ENCODE peak calls at places on chromosomes 7 and 10, in five cellular contexts. One of them, this sample, is unnamed.

GRCh38 chr7:18574235-18574540 is 78.6 kb downstream of the HDAC9 start:
- DNase-seq in dorsolateral prefrontal cortex: no peak
- DNase-seq in activated B cell treated with CpG ODN at 0.5 μM for 24 hours: no peak
- DNase-seq in ovary: no peak
- DNase-seq in cardiac fibroblast: no peak
- DNase-seq in this sample: no peak

GRCh38 chr7:101598981-101599681 is 30.0 kb downstream of the MYL10 start:
- DNase-seq in dorsolateral prefrontal cortex: no peak
- DNase-seq in activated B cell treated with CpG ODN at 0.5 μM for 24 hours: no peak
- DNase-seq in ovary: no peak
- DNase-seq in cardiac fibroblast: no peak
- DNase-seq in this sample: no peak

GRCh38 chr7:142866361-142867096 is 11.7 kb downstream of the EPHB6 start:
- DNase-seq in dorsolateral prefrontal cortex: no peak
- DNase-seq in activated B cell treated with CpG ODN at 0.5 μM for 24 hours: no peak
- DNase-seq in ovary: no peak
- DNase-seq in cardiac fibroblast: peak; percentile 33
- DNase-seq in this sample: no peak

GRCh38 chr7:151251926-151252835 is 3.7 kb upstream of the SMARCD3 start:
- DNase-seq in dorsolateral prefrontal cortex: peak; percentile 83
- DNase-seq in activated B cell treated with CpG ODN at 0.5 μM for 24 hours: no peak
- DNase-seq in ovary: peak; percentile 85
- DNase-seq in cardiac fibroblast: peak; percentile 84
- DNase-seq in this sample: no peak

GRCh38 chr10:84938117-84938905 is 609.9 kb downstream of the CCSER2 start:
- DNase-seq in dorsolateral prefrontal cortex: no peak
- DNase-seq in activated B cell treated with CpG ODN at 0.5 μM for 24 hours: no peak
- DNase-seq in ovary: no peak
- DNase-seq in cardiac fibroblast: no peak
- DNase-seq in this sample: no peak

GRCh38 chr10:71725998-71726672 is 6.6 kb upstream of the C10orf105 start:
- DNase-seq in dorsolateral prefrontal cortex: no peak
- DNase-seq in activated B cell treated with CpG ODN at 0.5 μM for 24 hours: no peak
- DNase-seq in ovary: no peak
- DNase-seq in cardiac fibroblast: peak; percentile 44
- DNase-seq in this sample: no peak

GRCh38 chr10:84026821-84027257 is 112.5 kb upstream of the GHITM start:
- DNase-seq in dorsolateral prefrontal cortex: no peak
- DNase-seq in activated B cell treated with CpG ODN at 0.5 μM for 24 hours: no peak
- DNase-seq in ovary: no peak
- DNase-seq in cardiac fibroblast: peak; percentile 39
- DNase-seq in this sample: no peak

GRCh38 chr7:81949306-81949705 is 179.5 kb upstream of the HGF start:
- DNase-seq in dorsolateral prefrontal cortex: no peak
- DNase-seq in activated B cell treated with CpG ODN at 0.5 μM for 24 hours: no peak
- DNase-seq in ovary: no peak
- DNase-seq in cardiac fibroblast: peak; percentile 26
- DNase-seq in this sample: no peak

GRCh38 chr10:89615824-89616223 is 29.2 kb downstream of the PANK1 start:
- DNase-seq in dorsolateral prefrontal cortex: no peak
- DNase-seq in activated B cell treated with CpG ODN at 0.5 μM for 24 hours: no peak
- DNase-seq in ovary: no peak
- DNase-seq in cardiac fibroblast: peak; percentile 12
- DNase-seq in this sample: no peak

GRCh38 chr10:114876169-114876568 is 54.6 kb downstream of the FHIP2A start:
- DNase-seq in dorsolateral prefrontal cortex: no peak
- DNase-seq in activated B cell treated with CpG ODN at 0.5 μM for 24 hours: no peak
- DNase-seq in ovary: no peak
- DNase-seq in cardiac fibroblast: no peak
- DNase-seq in this sample: no peak

GRCh38 chr10:114872519-114873087 is 51.0 kb downstream of the FHIP2A start:
- DNase-seq in dorsolateral prefrontal cortex: no peak
- DNase-seq in activated B cell treated with CpG ODN at 0.5 μM for 24 hours: no peak
- DNase-seq in ovary: no peak
- DNase-seq in cardiac fibroblast: no peak
- DNase-seq in this sample: no peak

GRCh38 chr10:114877301-114877644 is 55.7 kb downstream of the FHIP2A start:
- DNase-seq in dorsolateral prefrontal cortex: no peak
- DNase-seq in activated B cell treated with CpG ODN at 0.5 μM for 24 hours: no peak
- DNase-seq in ovary: no peak
- DNase-seq in cardiac fibroblast: no peak
- DNase-seq in this sample: no peak

GRCh38 chr10:114876602-114877300 is 55.2 kb downstream of the FHIP2A start:
- DNase-seq in dorsolateral prefrontal cortex: peak; percentile 72
- DNase-seq in activated B cell treated with CpG ODN at 0.5 μM for 24 hours: no peak
- DNase-seq in ovary: peak; percentile 73
- DNase-seq in cardiac fibroblast: peak; percentile 82
- DNase-seq in this sample: no peak

DNA sequence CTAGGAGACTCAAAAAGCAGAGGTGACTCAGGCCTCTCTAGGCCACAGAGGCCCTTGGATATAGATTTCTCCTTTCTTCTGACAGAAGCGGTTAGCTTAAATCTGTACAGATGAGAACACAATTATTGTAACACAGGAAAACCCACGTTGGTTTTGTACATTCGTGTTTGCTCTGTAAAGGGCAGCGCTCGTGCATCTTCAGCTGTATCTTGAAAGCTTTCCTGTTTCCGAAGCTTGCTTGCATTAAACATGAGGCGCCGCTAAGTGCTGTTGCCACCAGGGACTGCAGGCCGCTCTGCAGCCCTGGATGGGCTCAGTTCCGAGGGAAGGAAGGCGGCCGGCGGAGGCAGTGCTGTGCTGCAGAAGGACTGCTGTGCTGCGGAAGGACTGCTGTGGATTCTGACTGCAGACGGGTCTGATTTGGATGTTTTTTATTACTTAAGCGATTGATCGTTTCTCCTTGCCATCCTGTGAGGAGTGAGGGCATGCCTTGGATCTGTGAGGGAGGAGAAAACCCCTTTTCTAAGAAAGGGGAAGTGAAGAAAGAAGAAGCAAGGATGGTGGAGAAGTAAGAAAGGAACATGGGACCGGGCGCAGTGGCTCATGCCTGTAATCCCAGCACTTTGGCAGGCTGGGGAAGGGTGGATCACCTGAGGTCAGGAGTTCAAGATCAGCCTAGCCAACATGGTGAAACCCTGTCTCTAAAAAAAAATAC is 53.4 kb downstream of the FHIP2A start:
- DNase-seq in dorsolateral prefrontal cortex: peak; percentile 63
- DNase-seq in activated B cell treated with CpG ODN at 0.5 μM for 24 hours: no peak
- DNase-seq in ovary: no peak
- DNase-seq in cardiac fibroblast: peak; percentile 80
- DNase-seq in this sample: no peak
- TF ChIP-seq CTCF in dorsolateral prefrontal cortex: peak; percentile 35
- TF ChIP-seq CTCF in activated B cell treated with CpG ODN at 0.5 μM for 24 hours: no peak
- TF ChIP-seq CTCF in ovary: no peak
- TF ChIP-seq CTCF in cardiac fibroblast: no peak
- TF ChIP-seq CTCF in this sample: no peak

DNA sequence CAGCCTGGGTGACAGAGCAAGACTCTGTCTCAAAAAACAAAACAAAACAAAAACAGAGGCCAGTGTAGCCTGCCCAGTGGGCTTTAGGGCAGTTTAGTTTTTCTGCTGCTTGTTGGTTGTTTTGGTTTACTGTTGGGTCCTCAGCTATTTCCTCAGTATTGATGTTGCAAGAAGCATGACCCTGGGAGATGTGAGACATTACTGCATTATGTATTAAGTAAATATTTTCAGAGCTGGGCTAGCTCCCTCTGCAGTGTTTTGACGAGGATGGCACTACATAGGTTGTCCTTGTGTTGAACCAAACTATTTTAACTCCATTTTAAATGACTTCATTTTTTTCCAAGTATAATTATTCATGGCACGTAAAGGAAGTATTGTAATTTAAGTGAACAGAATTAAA is 4.8 kb downstream of the AKAP9 start:
- DNase-seq in dorsolateral prefrontal cortex: no peak
- DNase-seq in activated B cell treated with CpG ODN at 0.5 μM for 24 hours: no peak
- DNase-seq in ovary: no peak
- DNase-seq in cardiac fibroblast: peak; percentile 81
- DNase-seq in this sample: no peak
- TF ChIP-seq CTCF in dorsolateral prefrontal cortex: no peak
- TF ChIP-seq CTCF in activated B cell treated with CpG ODN at 0.5 μM for 24 hours: no peak
- TF ChIP-seq CTCF in ovary: peak; percentile 25
- TF ChIP-seq CTCF in cardiac fibroblast: peak; percentile 47
- TF ChIP-seq CTCF in this sample: no peak

DNA sequence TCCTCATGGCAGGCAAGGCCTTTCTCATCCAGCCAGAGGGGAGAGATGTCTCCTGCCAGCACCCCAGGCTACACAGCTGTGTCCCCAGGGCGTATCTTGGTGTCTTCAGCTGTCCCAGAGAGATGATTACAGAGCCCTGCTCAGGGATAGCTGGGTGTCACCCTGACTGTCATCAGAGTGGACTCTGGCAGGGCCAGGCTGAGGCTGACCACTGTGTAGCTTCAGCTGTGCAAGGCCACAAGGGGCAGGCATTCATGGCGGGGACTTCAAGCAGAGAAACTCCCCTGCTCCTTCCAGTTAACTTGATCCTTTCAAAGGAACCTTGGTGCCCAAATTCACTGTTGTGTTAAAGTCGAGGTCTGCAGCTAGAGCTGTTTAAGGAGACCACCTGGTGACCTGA is 124.1 kb downstream of the RGS10 start:
- DNase-seq in dorsolateral prefrontal cortex: no peak
- DNase-seq in activated B cell treated with CpG ODN at 0.5 μM for 24 hours: no peak
- DNase-seq in ovary: no peak
- DNase-seq in cardiac fibroblast: no peak
- DNase-seq in this sample: no peak
- TF ChIP-seq CTCF in dorsolateral prefrontal cortex: no peak
- TF ChIP-seq CTCF in activated B cell treated with CpG ODN at 0.5 μM for 24 hours: no peak
- TF ChIP-seq CTCF in ovary: no peak
- TF ChIP-seq CTCF in cardiac fibroblast: no peak
- TF ChIP-seq CTCF in this sample: no peak

DNA sequence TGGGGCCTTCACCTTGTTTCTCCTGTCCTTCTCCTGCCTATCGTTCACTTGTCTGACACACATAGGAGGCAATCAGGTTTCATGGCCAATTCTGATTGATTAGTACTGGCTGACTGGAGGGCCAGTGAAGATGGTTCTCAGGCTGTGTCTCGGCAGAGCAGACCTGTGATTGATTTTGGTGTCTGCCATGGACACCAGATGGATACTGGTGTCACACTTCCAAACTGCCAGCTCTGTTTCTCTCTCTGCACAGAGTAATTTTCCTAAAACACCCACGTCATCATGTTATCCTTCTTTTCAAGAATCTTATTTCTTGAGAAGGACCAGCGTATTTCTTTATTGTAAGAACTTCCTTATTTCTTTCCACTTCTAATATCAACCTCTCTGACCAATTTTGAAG is 117.1 kb downstream of the ICA1 start:
- DNase-seq in dorsolateral prefrontal cortex: no peak
- DNase-seq in activated B cell treated with CpG ODN at 0.5 μM for 24 hours: no peak
- DNase-seq in ovary: no peak
- DNase-seq in cardiac fibroblast: no peak
- DNase-seq in this sample: no peak
- TF ChIP-seq CTCF in dorsolateral prefrontal cortex: no peak
- TF ChIP-seq CTCF in activated B cell treated with CpG ODN at 0.5 μM for 24 hours: no peak
- TF ChIP-seq CTCF in ovary: no peak
- TF ChIP-seq CTCF in cardiac fibroblast: no peak
- TF ChIP-seq CTCF in this sample: no peak

DNA sequence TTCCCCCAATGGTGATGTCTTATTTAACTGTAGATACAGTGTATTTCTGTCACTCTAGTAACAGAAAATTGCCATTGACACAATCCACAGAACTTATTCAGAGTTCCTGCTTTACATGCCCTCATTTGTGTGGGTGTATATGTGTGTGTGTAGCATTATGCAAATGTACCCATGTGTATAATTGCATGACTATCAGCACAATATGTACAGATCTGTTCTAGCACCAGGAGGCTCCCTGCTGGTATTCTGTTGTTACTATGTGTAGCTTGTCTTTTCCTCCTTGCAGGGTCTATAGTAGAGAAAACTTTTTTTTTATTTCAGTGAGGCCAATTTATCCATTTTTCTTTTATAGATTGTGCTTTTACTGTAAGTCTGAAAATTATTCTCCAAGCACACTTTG is 16.5 kb downstream of the CYP3A43 start:
- DNase-seq in dorsolateral prefrontal cortex: no peak
- DNase-seq in activated B cell treated with CpG ODN at 0.5 μM for 24 hours: no peak
- DNase-seq in ovary: no peak
- DNase-seq in cardiac fibroblast: no peak
- DNase-seq in this sample: no peak
- TF ChIP-seq CTCF in dorsolateral prefrontal cortex: no peak
- TF ChIP-seq CTCF in activated B cell treated with CpG ODN at 0.5 μM for 24 hours: no peak
- TF ChIP-seq CTCF in ovary: no peak
- TF ChIP-seq CTCF in cardiac fibroblast: no peak
- TF ChIP-seq CTCF in this sample: no peak